ENCODE peak calls at places on chromosomes 3 and 15, in five cellular contexts. G is AG09309; D is Jurkat, Clone E6-1; Q is left lung; T is LNCaP clone FGC. R is an unnamed sample.

GRCh38 chr3:54168451-54168850 is 46.1 kb downstream of the CACNA2D3 start:
- DNase-seq in G (no peak), D (no peak), Q (no peak), T (no peak), R (no peak)

GRCh38 chr3:58116161-58116955 is 94.4 kb downstream of the DNASE1L3 start:
- DNase-seq in G (no peak), D (peak; percentile 81), Q (no peak), T (no peak), R (no peak)

GRCh38 chr3:16240229-16241023 is 24.3 kb downstream of the DPH3 start:
- DNase-seq in G (peak; percentile 42), D (no peak), Q (no peak), T (no peak), R (no peak)

GRCh38 chr3:30614943-30615342 is 8.5 kb downstream of the TGFBR2 start:
- DNase-seq in G (no peak), D (no peak), Q (no peak), T (no peak), R (no peak)

GRCh38 chr3:29898609-29899008 is 617.7 kb downstream of the RBMS3 start:
- DNase-seq in G (no peak), D (no peak), Q (no peak), T (no peak), R (no peak)

GRCh38 chr3:128914966-128915645 is 35.7 kb downstream of the ACAD9 start:
- DNase-seq in G (no peak), D (no peak), Q (no peak), T (no peak), R (no peak)

GRCh38 chr15:73755481-73755880 is 2.3 kb upstream of the INSYN1 start:
- DNase-seq in G (no peak), D (no peak), Q (no peak), T (no peak), R (no peak)

GRCh38 chr3:79926522-79926921 is 158.7 kb upstream of the ROBO1 start:
- DNase-seq in G (no peak), D (no peak), Q (no peak), T (no peak), R (no peak)

GRCh38 chr15:64092864-64093626 is 593 bp downstream of the CIAO2A start:
- DNase-seq in G (no peak), D (peak; percentile 37), Q (no peak), T (no peak), R (peak; percentile 26)

GRCh38 chr15:52284164-52284563 is 11.4 kb downstream of the MYO5C start:
- DNase-seq in G (no peak), D (no peak), Q (no peak), T (no peak), R (no peak)

GRCh38 chr15:45958924-45959323 is 324.1 kb downstream of the SQOR start:
- DNase-seq in G (no peak), D (no peak), Q (no peak), T (peak; percentile 44), R (no peak)

GRCh38 chr3:160061525-160061924 is 72.9 kb downstream of the IL12A start:
- DNase-seq in G (no peak), D (peak; percentile 52), Q (no peak), T (no peak), R (no peak)

GRCh38 chr15:63250312-63250965 is 27.0 kb upstream of the APH1B start:
- DNase-seq in G (peak; percentile 96), D (no peak), Q (no peak), T (no peak), R (no peak)

GRCh38 chr3:170727754-170728153 is 141.9 kb upstream of the SLC7A14 start:
- DNase-seq in G (no peak), D (no peak), Q (no peak), T (no peak), R (no peak)

GRCh38 chr15:52678036-52678467 is 1.1 kb downstream of the ATOSA start:
- DNase-seq in G (no peak), D (peak; percentile 46), Q (peak; percentile 75), T (no peak), R (peak; percentile 61)

GRCh38 chr3:30308131-30308530 is 298.3 kb upstream of the TGFBR2 start:
- DNase-seq in G (peak; percentile 81), D (no peak), Q (no peak), T (no peak), R (no peak)

GRCh38 chr3:197811343-197811742 is 20.3 kb downstream of the LRCH3 start:
- DNase-seq in G (peak; percentile 77), D (no peak), Q (no peak), T (no peak), R (no peak)

GRCh38 chr3:183210341-183210740 is 42.7 kb upstream of the B3GNT5 start:
- DNase-seq in G (no peak), D (no peak), Q (no peak), T (no peak), R (no peak)

GRCh38 chr3:58084166-58084565 is 75.9 kb downstream of the FLNB start:
- DNase-seq in G (no peak), D (no peak), Q (no peak), T (no peak), R (no peak)

GRCh38 chr15:95162069-95162468 is 930.7 kb downstream of the MCTP2 start:
- DNase-seq in G (no peak), D (no peak), Q (no peak), T (no peak), R (no peak)

GRCh38 chr3:39809995-39810595 is 686 bp downstream of the MYRIP start:
- DNase-seq in G (no peak), D (no peak), Q (peak; percentile 62), T (no peak), R (peak; percentile 53)

GRCh38 chr15:71532994-71533393 is 277.4 kb upstream of the NR2E3 start:
- DNase-seq in G (no peak), D (no peak), Q (no peak), T (peak; percentile 22), R (no peak)

GRCh38 chr3:126752303-126753190 is 48.5 kb downstream of the CHCHD6 start:
- DNase-seq in G (peak; percentile 13), D (peak; percentile 39), Q (peak; percentile 89), T (no peak), R (peak; percentile 87)

GRCh38 chr3:95037927-95038326 is 975.1 kb downstream of the NSUN3 start:
- DNase-seq in G (no peak), D (no peak), Q (no peak), T (no peak), R (no peak)

GRCh38 chr3:124997303-124998246 is 58.2 kb downstream of the HEG1 start:
- DNase-seq in G (no peak), D (no peak), Q (no peak), T (no peak), R (no peak)

GRCh38 chr3:31288641-31289100 is 244.1 kb upstream of the STT3B start:
- DNase-seq in G (no peak), D (no peak), Q (no peak), T (no peak), R (no peak)

GRCh38 chr3:185094691-185095090 is 58.2 kb downstream of the C3orf70 start:
- DNase-seq in G (no peak), D (no peak), Q (no peak), T (no peak), R (no peak)

GRCh38 chr3:17874630-17875029 is 132.2 kb upstream of the TBC1D5 start:
- DNase-seq in G (no peak), D (no peak), Q (no peak), T (no peak), R (no peak)

GRCh38 chr15:55267401-55268053 is 22.1 kb downstream of the RAB27A start:
- DNase-seq in G (no peak), D (peak; percentile 58), Q (peak; percentile 88), T (no peak), R (no peak)

GRCh38 chr3:132721479-132722164 is 587 bp downstream of the NPHP3 start:
- DNase-seq in G (peak; percentile 10), D (no peak), Q (peak; percentile 95), T (peak; percentile 42), R (peak; percentile 52)

GRCh38 chr3:66490984-66491383 is 9.8 kb downstream of the LRIG1 start:
- DNase-seq in G (no peak), D (no peak), Q (no peak), T (no peak), R (no peak)
- H3K4me3 ChIP-seq in G (no peak overlapping the region), D (no peak overlapping the region), Q (no peak overlapping the region), T (no peak overlapping the region), R (no peak overlapping the region)

DNA sequence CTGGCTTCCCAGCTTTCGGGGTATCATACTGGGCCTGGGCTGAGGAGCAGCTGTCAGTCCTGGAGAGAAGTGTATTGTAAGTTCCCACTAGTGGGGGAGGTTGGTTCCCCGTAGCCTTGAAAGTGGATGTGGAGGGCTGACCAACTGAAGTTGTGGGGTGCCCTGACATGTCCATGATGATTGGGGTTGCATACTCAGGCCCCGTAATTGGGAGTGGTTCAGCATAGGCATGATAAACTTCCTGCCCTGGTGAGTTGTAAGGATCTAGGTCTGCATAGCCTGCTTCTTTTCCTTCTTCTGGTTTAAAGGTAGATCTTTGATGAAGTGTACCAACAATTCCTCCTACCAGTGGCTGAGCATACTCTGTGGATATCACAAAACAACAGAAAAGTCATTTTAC is 36.3 kb downstream of the ST3GAL6 start:
- DNase-seq in G (no peak), D (no peak), Q (no peak), T (no peak), R (no peak)
- H3K4me3 ChIP-seq in G (no peak overlapping the region), D (no peak overlapping the region), Q (no peak overlapping the region), T (no peak overlapping the region), R (no peak overlapping the region)

GRCh38 chr15:33154366-33155166 is 39.9 kb downstream of the FMN1 start:
- DNase-seq in G (peak; percentile 71), D (no peak), Q (no peak), T (no peak), R (no peak)

GRCh38 chr15:33150993-33151392 is 43.5 kb downstream of the FMN1 start:
- DNase-seq in G (no peak), D (no peak), Q (no peak), T (no peak), R (no peak)

GRCh38 chr15:33156021-33156420 is 38.5 kb downstream of the FMN1 start:
- DNase-seq in G (no peak), D (no peak), Q (no peak), T (no peak), R (no peak)

GRCh38 chr15:33152502-33153109 is 41.9 kb downstream of the FMN1 start:
- DNase-seq in G (no peak), D (no peak), Q (no peak), T (no peak), R (no peak)

DNA sequence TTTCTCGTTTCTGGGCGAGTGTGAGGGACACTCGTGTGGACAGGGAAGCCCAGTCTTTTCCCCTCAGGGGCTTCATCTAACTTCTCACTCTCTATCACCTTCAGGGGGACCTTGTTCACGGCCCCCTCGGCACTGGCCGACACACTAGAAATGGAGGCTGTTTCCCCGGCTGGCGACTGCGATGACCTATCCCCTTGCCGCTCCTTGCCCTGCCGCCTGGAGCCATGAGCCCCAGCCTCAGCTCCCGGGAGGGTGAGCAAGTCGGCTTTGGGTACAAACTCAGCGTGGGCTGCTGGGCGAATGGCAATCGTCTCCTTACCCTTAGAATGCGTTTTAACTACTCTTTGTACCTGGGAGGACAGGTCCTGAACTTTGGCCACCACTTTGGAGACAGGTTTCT is 41.0 kb downstream of the FMN1 start:
- DNase-seq in G (no peak), D (no peak), Q (no peak), T (no peak), R (no peak)
- H3K4me3 ChIP-seq in G (no peak overlapping the region), D (no peak overlapping the region), Q (no peak overlapping the region), T (no peak overlapping the region), R (peak overlapping the region; percentile 31)

GRCh38 chr3:195159819-195160175 is 111.2 kb downstream of the XXYLT1 start:
- DNase-seq in G (no peak), D (no peak), Q (no peak), T (no peak), R (no peak)
- H3K4me3 ChIP-seq in G (no peak overlapping the region), D (no peak overlapping the region), Q (no peak overlapping the region), T (no peak overlapping the region), R (no peak overlapping the region)